ENCODE peak calls at places on chromosome 13, in ten cellular contexts. One of them, this sample, is unnamed.
A peak's percentile ranks its signal among the peaks of the same experiment; 100 is the strongest.

GRCh38 chr13:99386911-99387788 is 80.0 kb upstream of the GPR183 start:
- DNase-seq in AG08396: peak; percentile 39
- DNase-seq in iPS DF 6.9: peak; percentile 74
- DNase-seq in upper lobe of right lung: peak; percentile 85
- DNase-seq in hepatic stellate cell: peak; percentile 61
- DNase-seq in brain microvascular endothelial cell: peak; percentile 29
- DNase-seq in DMS 273 treated with DMSO at 0.1 percent for 48 hours: no peak
- DNase-seq in small intestine: peak; percentile 46
- DNase-seq in LoVo: no peak
- DNase-seq in kidney glomerular epithelial cell: no peak
- DNase-seq in this sample: peak; percentile 80

GRCh38 chr13:40665061-40665753 is 1.2 kb downstream of the FOXO1 start:
- DNase-seq in AG08396: no peak
- DNase-seq in iPS DF 6.9: no peak
- DNase-seq in upper lobe of right lung: peak; percentile 80
- DNase-seq in hepatic stellate cell: peak; percentile 33
- DNase-seq in brain microvascular endothelial cell: no peak
- DNase-seq in DMS 273 treated with DMSO at 0.1 percent for 48 hours: no peak
- DNase-seq in small intestine: peak; percentile 40
- DNase-seq in LoVo: no peak
- DNase-seq in kidney glomerular epithelial cell: peak; percentile 27
- DNase-seq in this sample: no peak

GRCh38 chr13:65468628-65469027 is 1761.5 kb downstream of the PCDH9 start:
- DNase-seq in AG08396: no peak
- DNase-seq in iPS DF 6.9: no peak
- DNase-seq in upper lobe of right lung: no peak
- DNase-seq in hepatic stellate cell: no peak
- DNase-seq in brain microvascular endothelial cell: peak; percentile 43
- DNase-seq in DMS 273 treated with DMSO at 0.1 percent for 48 hours: no peak
- DNase-seq in small intestine: no peak
- DNase-seq in LoVo: no peak
- DNase-seq in kidney glomerular epithelial cell: no peak
- DNase-seq in this sample: no peak

GRCh38 chr13:31081316-31081715 is 80.4 kb downstream of the HSPH1 start:
- DNase-seq in AG08396: no peak
- DNase-seq in iPS DF 6.9: no peak
- DNase-seq in upper lobe of right lung: no peak
- DNase-seq in hepatic stellate cell: no peak
- DNase-seq in brain microvascular endothelial cell: no peak
- DNase-seq in DMS 273 treated with DMSO at 0.1 percent for 48 hours: no peak
- DNase-seq in small intestine: no peak
- DNase-seq in LoVo: no peak
- DNase-seq in kidney glomerular epithelial cell: no peak
- DNase-seq in this sample: no peak

GRCh38 chr13:50125306-50125555 is 110.0 kb downstream of the KCNRG start:
- DNase-seq in AG08396: no peak
- DNase-seq in iPS DF 6.9: no peak
- DNase-seq in upper lobe of right lung: no peak
- DNase-seq in hepatic stellate cell: no peak
- DNase-seq in brain microvascular endothelial cell: no peak
- DNase-seq in DMS 273 treated with DMSO at 0.1 percent for 48 hours: no peak
- DNase-seq in small intestine: no peak
- DNase-seq in LoVo: no peak
- DNase-seq in kidney glomerular epithelial cell: no peak
- DNase-seq in this sample: no peak

GRCh38 chr13:77507931-77508776 is 27.4 kb upstream of the SCEL start:
- DNase-seq in AG08396: peak; percentile 27
- DNase-seq in iPS DF 6.9: no peak
- DNase-seq in upper lobe of right lung: no peak
- DNase-seq in hepatic stellate cell: no peak
- DNase-seq in brain microvascular endothelial cell: peak; percentile 90
- DNase-seq in DMS 273 treated with DMSO at 0.1 percent for 48 hours: no peak
- DNase-seq in small intestine: no peak
- DNase-seq in LoVo: peak; percentile 88
- DNase-seq in kidney glomerular epithelial cell: peak; percentile 98
- DNase-seq in this sample: no peak

GRCh38 chr13:30376426-30377311 is 45.6 kb upstream of the UBE2L5 start:
- DNase-seq in AG08396: no peak
- DNase-seq in iPS DF 6.9: no peak
- DNase-seq in upper lobe of right lung: no peak
- DNase-seq in hepatic stellate cell: no peak
- DNase-seq in brain microvascular endothelial cell: no peak
- DNase-seq in DMS 273 treated with DMSO at 0.1 percent for 48 hours: no peak
- DNase-seq in small intestine: peak; percentile 65
- DNase-seq in LoVo: no peak
- DNase-seq in kidney glomerular epithelial cell: no peak
- DNase-seq in this sample: no peak

GRCh38 chr13:23516706-23517105 is 53.5 kb upstream of the TNFRSF19 start:
- DNase-seq in AG08396: no peak
- DNase-seq in iPS DF 6.9: no peak
- DNase-seq in upper lobe of right lung: no peak
- DNase-seq in hepatic stellate cell: no peak
- DNase-seq in brain microvascular endothelial cell: no peak
- DNase-seq in DMS 273 treated with DMSO at 0.1 percent for 48 hours: no peak
- DNase-seq in small intestine: no peak
- DNase-seq in LoVo: no peak
- DNase-seq in kidney glomerular epithelial cell: no peak
- DNase-seq in this sample: no peak

GRCh38 chr13:74288361-74288911 is 154.2 kb upstream of the KLF12 start:
- DNase-seq in AG08396: peak; percentile 4
- DNase-seq in iPS DF 6.9: no peak
- DNase-seq in upper lobe of right lung: peak; percentile 60
- DNase-seq in hepatic stellate cell: no peak
- DNase-seq in brain microvascular endothelial cell: no peak
- DNase-seq in DMS 273 treated with DMSO at 0.1 percent for 48 hours: no peak
- DNase-seq in small intestine: peak; percentile 42
- DNase-seq in LoVo: peak; percentile 19
- DNase-seq in kidney glomerular epithelial cell: no peak
- DNase-seq in this sample: peak; percentile 41

GRCh38 chr13:96993660-96994029 is 631 bp downstream of the OXGR1 start:
- DNase-seq in AG08396: no peak
- DNase-seq in iPS DF 6.9: no peak
- DNase-seq in upper lobe of right lung: no peak
- DNase-seq in hepatic stellate cell: no peak
- DNase-seq in brain microvascular endothelial cell: no peak
- DNase-seq in DMS 273 treated with DMSO at 0.1 percent for 48 hours: no peak
- DNase-seq in small intestine: no peak
- DNase-seq in LoVo: no peak
- DNase-seq in kidney glomerular epithelial cell: no peak
- DNase-seq in this sample: no peak

GRCh38 chr13:40146063-40146462 is 490.6 kb downstream of the COG6 start:
- DNase-seq in AG08396: no peak
- DNase-seq in iPS DF 6.9: peak; percentile 16
- DNase-seq in upper lobe of right lung: no peak
- DNase-seq in hepatic stellate cell: no peak
- DNase-seq in brain microvascular endothelial cell: no peak
- DNase-seq in DMS 273 treated with DMSO at 0.1 percent for 48 hours: no peak
- DNase-seq in small intestine: no peak
- DNase-seq in LoVo: no peak
- DNase-seq in kidney glomerular epithelial cell: no peak
- DNase-seq in this sample: peak; percentile 41

This sample was measured in H9.